ENCODE peak calls at places on chromosomes 7 and 10, in seven cellular contexts. B, K, W, Q, M, Z and Y are unnamed samples.

GRCh38 chr7:3439333-3440030 is 138.4 kb downstream of the SDK1 start:
- DNase-seq in W (no peak), M (no peak), Z (no peak), K (peak; percentile 86), B (peak; percentile 63), Q (no peak), Y (no peak)

GRCh38 chr7:128672927-128673517 is 930 bp downstream of the GARIN1A start:
- DNase-seq in K (no peak), Z (no peak), B (peak; percentile 43), Q (peak; percentile 41), W (no peak), M (no peak), Y (no peak)

GRCh38 chr10:123743441-123744225 is 77.5 kb downstream of the GPR26 start:
- DNase-seq in Q (no peak), B (peak; percentile 7), W (no peak), M (no peak), Z (no peak), K (peak; percentile 13), Y (no peak)

GRCh38 chr10:13803566-13804554 is 217.1 kb downstream of the PRPF18 start:
- DNase-seq in M (no peak), W (no peak), K (peak; percentile 44), B (no peak), Z (no peak), Q (no peak), Y (no peak)

GRCh38 chr10:100662067-100662466 is 83.3 kb upstream of the PAX2 start:
- DNase-seq in Z (no peak), K (no peak), W (no peak), B (no peak), M (no peak), Q (peak; percentile 46), Y (no peak)

GRCh38 chr7:6155596-6155995 is 116.8 kb downstream of the CYTH3 start:
- DNase-seq in W (no peak), B (no peak), Z (no peak), K (no peak), Q (no peak), M (peak; percentile 28), Y (no peak)

GRCh38 chr10:72567884-72568283 is 58.0 kb downstream of the MICU1 start:
- DNase-seq in Z (no peak), Q (no peak), W (no peak), M (no peak), K (peak; percentile 48), B (peak; percentile 56), Y (no peak)

GRCh38 chr7:93228302-93228701 is 2.0 kb upstream of the HEPACAM2 start:
- DNase-seq in W (no peak), B (peak; percentile 65), Z (peak; percentile 31), Q (peak; percentile 26), K (peak; percentile 81), M (no peak), Y (no peak)

GRCh38 chr10:28188520-28188919 is 114.3 kb downstream of the MPP7 start:
- DNase-seq in M (no peak), W (no peak), B (no peak), Q (no peak), K (no peak), Z (no peak), Y (no peak)

GRCh38 chr7:103934508-103934907 is 55.0 kb downstream of the RELN start:
- DNase-seq in W (no peak), Q (no peak), M (no peak), B (no peak), Z (no peak), K (no peak), Y (no peak)

GRCh38 chr10:114199239-114199638 is 20.1 kb downstream of the TDRD1 start:
- DNase-seq in W (no peak), B (no peak), Z (no peak), K (no peak), Q (no peak), M (no peak), Y (no peak)

GRCh38 chr10:114189700-114190099 is 10.5 kb downstream of the TDRD1 start:
- DNase-seq in Z (no peak), W (no peak), K (no peak), B (no peak), M (no peak), Q (no peak), Y (no peak)

GRCh38 chr10:114195079-114195478 is 15.9 kb downstream of the TDRD1 start:
- DNase-seq in Z (no peak), W (no peak), B (no peak), K (peak; percentile 58), M (no peak), Q (no peak), Y (no peak)
- TF ChIP-seq CTCF in Z (no peak), W (no peak), B (no peak), K (no peak), M (no peak), Q (no peak), Y (no peak)

DNA sequence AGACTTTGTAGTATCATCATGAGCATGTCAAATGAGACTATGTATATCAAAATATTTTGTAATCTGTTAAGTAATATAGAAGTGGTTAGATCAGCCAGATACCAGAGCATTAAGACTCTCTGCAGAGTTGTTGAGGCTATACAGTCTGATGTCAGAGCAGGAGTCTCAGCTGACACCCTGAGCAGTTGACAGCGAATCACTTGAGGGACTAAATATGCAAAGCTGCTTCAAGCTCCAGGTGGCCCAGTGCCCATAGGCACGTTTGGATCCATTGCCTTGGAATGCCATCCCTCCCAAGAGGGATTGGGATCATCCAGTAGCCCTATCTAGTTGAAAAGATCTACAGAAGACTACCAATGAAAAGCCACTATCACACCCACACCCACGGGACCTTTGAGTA is 210.2 kb downstream of the TAX1BP1 start:
- DNase-seq in B (no peak), Z (no peak), M (no peak), K (no peak), W (no peak), Q (no peak), Y (no peak)
- TF ChIP-seq CTCF in B (no peak), Z (no peak), M (no peak), K (no peak), W (no peak), Q (no peak), Y (no peak)

DNA sequence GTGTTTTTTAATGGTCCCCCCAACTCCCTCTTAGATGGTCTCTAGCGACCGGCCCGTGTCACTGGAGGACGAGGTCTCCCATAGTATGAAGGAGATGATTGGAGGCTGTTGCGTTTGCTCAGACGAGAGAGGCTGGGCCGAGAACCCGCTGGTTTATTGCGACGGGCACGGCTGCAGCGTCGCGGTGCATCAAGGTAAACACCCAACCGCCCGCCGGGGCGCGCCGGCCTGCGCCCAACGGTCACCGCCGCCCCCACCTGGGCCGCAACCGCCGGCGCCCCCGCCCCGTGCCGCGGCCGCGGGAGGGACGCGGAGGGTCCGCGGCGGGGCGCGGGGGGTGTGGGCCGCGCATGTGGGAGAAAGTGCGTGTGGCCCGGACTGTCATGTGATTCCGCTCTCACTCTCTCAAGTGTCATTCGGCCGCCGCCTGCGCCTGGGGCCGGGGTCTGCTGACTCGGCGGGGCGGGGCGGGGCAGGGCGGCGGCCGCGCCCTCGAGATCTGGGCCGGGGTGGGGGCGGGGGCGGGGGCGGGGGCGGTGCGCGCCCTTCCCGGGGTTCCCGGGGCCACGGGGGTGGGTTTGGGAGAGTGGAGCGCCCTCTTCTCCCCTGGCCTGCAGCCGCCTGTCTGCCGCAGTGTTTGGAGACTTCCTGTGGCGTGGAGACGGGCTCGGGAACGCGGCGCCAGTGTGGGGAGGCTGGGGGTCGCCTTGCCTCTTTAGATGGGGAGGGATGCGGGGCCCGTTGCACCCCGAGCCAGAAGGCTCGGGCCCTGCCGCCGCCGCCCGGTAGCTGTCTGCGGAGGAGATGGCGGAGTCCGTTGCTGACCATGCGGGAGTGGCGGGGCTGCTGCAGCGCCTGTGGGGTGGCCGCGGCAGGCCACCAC is 820 bp downstream of the MLLT10 start:
- DNase-seq in M (peak; percentile 80), Q (peak; percentile 77), W (no peak), Z (no peak), B (peak; percentile 69), K (peak; percentile 37), Y (peak; percentile 73)
- TF ChIP-seq CTCF in M (no peak), Q (no peak), W (no peak), Z (peak; percentile 8), B (peak; percentile 20), K (no peak), Y (no peak)

GRCh38 chr7:31761646-31762045 is 74.6 kb downstream of the PPP1R17 start:
- DNase-seq in M (no peak), Z (no peak), W (no peak), B (no peak), Q (no peak), K (no peak), Y (no peak)

GRCh38 chr7:31764457-31764856 is 77.4 kb downstream of the PPP1R17 start:
- DNase-seq in W (no peak), Z (no peak), M (no peak), Q (no peak), B (peak; percentile 5), K (no peak), Y (no peak)

GRCh38 chr7:31758770-31759169 is 71.8 kb downstream of the PPP1R17 start:
- DNase-seq in M (no peak), Q (no peak), Z (no peak), K (no peak), W (no peak), B (no peak), Y (no peak)

GRCh38 chr7:31767686-31768358 is 80.8 kb downstream of the PPP1R17 start:
- DNase-seq in K (no peak), B (no peak), Q (no peak), Z (no peak), M (no peak), W (no peak), Y (no peak)

GRCh38 chr7:31763548-31763947 is 76.5 kb downstream of the PPP1R17 start:
- DNase-seq in W (no peak), Z (no peak), M (no peak), K (no peak), B (peak; percentile 5), Q (no peak), Y (no peak)
- TF ChIP-seq CTCF in W (no peak), Z (peak; percentile 20), M (no peak), K (peak; percentile 52), B (no peak), Q (peak; percentile 33), Y (peak; percentile 59)

DNA sequence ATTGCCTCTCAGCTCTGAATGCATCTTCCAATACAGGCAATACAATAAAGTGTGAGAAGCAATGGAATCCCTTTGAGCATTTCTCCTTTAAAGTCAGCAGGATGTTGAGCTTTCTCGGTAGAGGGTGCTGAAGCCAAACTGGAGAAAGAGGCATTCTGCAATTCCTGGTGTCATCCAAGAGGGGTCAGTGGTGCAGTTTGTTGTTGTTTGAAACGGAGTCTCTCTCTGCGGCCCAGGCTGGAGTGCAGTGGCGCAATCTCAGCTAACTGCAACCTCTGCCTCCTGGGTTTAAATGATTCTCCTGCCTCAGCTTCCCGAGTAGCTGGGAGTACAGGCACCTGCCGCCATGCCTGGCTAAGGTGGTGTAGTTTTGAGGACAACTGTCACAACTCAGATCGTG is 486.5 kb downstream of the CALN1 start:
- DNase-seq in K (no peak), B (peak; percentile 21), W (no peak), Q (no peak), M (no peak), Z (no peak), Y (no peak)
- TF ChIP-seq CTCF in K (no peak), B (no peak), W (no peak), Q (no peak), M (no peak), Z (no peak), Y (peak; percentile 57)

GRCh38 chr7:115851291-115851690 is 179.3 kb downstream of the TFEC start:
- DNase-seq in M (no peak), Q (no peak), B (peak; percentile 61), K (peak; percentile 69), Z (no peak), W (no peak), Y (no peak)
- TF ChIP-seq CTCF in M (no peak), Q (peak; percentile 52), B (peak; percentile 63), K (peak; percentile 67), Z (peak; percentile 13), W (peak; percentile 19), Y (peak; percentile 72)